ENCODE peak calls at places on chromosome 6, in ten cellular contexts. C, A, I, P, U, M, L, R, E and S are unnamed samples.

GRCh38 chr6:127343753-127344659 is 597 bp upstream of the ECHDC1 start:
- DNase-seq in C (peak), A (no peak), I (no peak), P (peak), U (no peak), M (no peak), L (no peak), R (no peak), E (peak), S (peak)

GRCh38 chr6:22442826-22443225 is 126.5 kb upstream of the HDGFL1 start:
- DNase-seq in C (no peak), A (no peak), I (no peak), P (peak), U (no peak), M (no peak), L (no peak), R (no peak), E (no peak), S (no peak)

GRCh38 chr6:153140299-153140698 is 9.2 kb upstream of the RGS17 start:
- DNase-seq in C (peak), A (no peak), I (no peak), P (no peak), U (no peak), M (no peak), L (no peak), R (no peak), E (no peak), S (no peak)

GRCh38 chr6:31567531-31568370 is 4.3 kb upstream of the LTA start:
- DNase-seq in C (no peak), A (no peak), I (no peak), P (no peak), U (no peak), M (no peak), L (no peak), R (no peak), E (no peak), S (no peak)

GRCh38 chr6:165922309-165922794 is 245.3 kb downstream of the TBXT start:
- DNase-seq in C (no peak), A (no peak), I (peak), P (peak), U (no peak), M (no peak), L (no peak), R (no peak), E (no peak), S (no peak)

GRCh38 chr6:128062882-128063603 is 162.2 kb upstream of the THEMIS start:
- DNase-seq in C (no peak), A (no peak), I (no peak), P (peak), U (no peak), M (no peak), L (no peak), R (no peak), E (no peak), S (no peak)

GRCh38 chr6:19873031-19873430 is 35.9 kb downstream of the ID4 start:
- DNase-seq in C (no peak), A (no peak), I (no peak), P (no peak), U (no peak), M (no peak), L (no peak), R (no peak), E (no peak), S (peak)

GRCh38 chr6:87066449-87067288 is 28.2 kb downstream of the CGA start:
- DNase-seq in C (peak), A (peak), I (peak), P (peak), U (peak), M (peak), L (no peak), R (peak), E (peak), S (peak)

GRCh38 chr6:159535629-159536028 is 157.4 kb downstream of the SOD2 start:
- DNase-seq in C (no peak), A (no peak), I (no peak), P (no peak), U (no peak), M (no peak), L (no peak), R (no peak), E (no peak), S (no peak)

GRCh38 chr6:21998539-21998938 is 298.3 kb downstream of the PRL start:
- DNase-seq in C (no peak), A (no peak), I (no peak), P (no peak), U (no peak), M (no peak), L (no peak), R (no peak), E (no peak), S (no peak)

GRCh38 chr6:118830691-118831090 is 63.3 kb upstream of the ASF1A start:
- DNase-seq in C (no peak), A (no peak), I (no peak), P (no peak), U (no peak), M (no peak), L (no peak), R (no peak), E (no peak), S (no peak)

GRCh38 chr6:13328076-13328874 is at the start of gene TBC1D7:
- DNase-seq in C (peak), A (peak), I (peak), P (peak), U (peak), M (peak), L (peak), R (peak), E (peak), S (peak)

GRCh38 chr6:120608826-120609225 is 725.5 kb downstream of the TBC1D32 start:
- DNase-seq in C (no peak), A (no peak), I (no peak), P (no peak), U (no peak), M (no peak), L (no peak), R (no peak), E (no peak), S (no peak)

GRCh38 chr6:36296240-36296639 is 26.4 kb downstream of the PNPLA1 start:
- DNase-seq in C (no peak), A (no peak), I (no peak), P (peak), U (no peak), M (no peak), L (no peak), R (no peak), E (no peak), S (no peak)

GRCh38 chr6:110180228-110181008 is at the start of gene CDC40:
- DNase-seq in C (peak), A (peak), I (peak), P (no peak), U (peak), M (peak), L (peak), R (peak), E (peak), S (peak)

GRCh38 chr6:41591859-41592502 is 45.8 kb downstream of the FOXP4 start:
- DNase-seq in C (peak), A (peak), I (peak), P (peak), U (peak), M (peak), L (no peak), R (peak), E (peak), S (peak)

GRCh38 chr6:109693128-109693527 is 2.0 kb downstream of the FIG4 start:
- DNase-seq in C (no peak), A (no peak), I (no peak), P (no peak), U (no peak), M (no peak), L (no peak), R (no peak), E (no peak), S (no peak)

GRCh38 chr6:156420172-156420993 is 356.8 kb upstream of the ARID1B start:
- DNase-seq in C (no peak), A (no peak), I (no peak), P (peak), U (no peak), M (no peak), L (no peak), R (no peak), E (no peak), S (no peak)

GRCh38 chr6:47308223-47308567 is 1.5 kb downstream of the TNFRSF21 start:
- DNase-seq in C (no peak), A (no peak), I (no peak), P (no peak), U (no peak), M (no peak), L (no peak), R (no peak), E (no peak), S (no peak)

GRCh38 chr6:19662911-19663310 is 174.3 kb upstream of the ID4 start:
- DNase-seq in C (no peak), A (no peak), I (no peak), P (no peak), U (no peak), M (no peak), L (no peak), R (no peak), E (no peak), S (no peak)

GRCh38 chr6:143136647-143137046 is 76.0 kb downstream of the AIG1 start:
- DNase-seq in C (no peak), A (no peak), I (no peak), P (no peak), U (no peak), M (no peak), L (no peak), R (no peak), E (no peak), S (no peak)

GRCh38 chr6:15754035-15754705 is 91.3 kb upstream of the DTNBP1 start:
- DNase-seq in C (no peak), A (no peak), I (no peak), P (peak), U (no peak), M (no peak), L (no peak), R (no peak), E (no peak), S (no peak)

GRCh38 chr6:108989700-108990099 is 104.9 kb downstream of the SESN1 start:
- DNase-seq in C (peak), A (no peak), I (no peak), P (no peak), U (no peak), M (peak), L (no peak), R (no peak), E (no peak), S (no peak)

GRCh38 chr6:40251609-40252008 is 317.3 kb upstream of the MOCS1 start:
- DNase-seq in C (no peak), A (no peak), I (no peak), P (no peak), U (no peak), M (peak), L (no peak), R (no peak), E (no peak), S (no peak)

GRCh38 chr6:26390504-26390903 is 7.6 kb downstream of the BTN2A2 start:
- DNase-seq in C (no peak), A (no peak), I (no peak), P (no peak), U (no peak), M (no peak), L (no peak), R (no peak), E (no peak), S (no peak)

GRCh38 chr6:132797975-132798819 is at the start of gene SLC18B1:
- DNase-seq in C (peak), A (peak), I (no peak), P (peak), U (peak), M (peak), L (peak), R (peak), E (peak), S (peak)

GRCh38 chr6:78993955-78994354 is 84.1 kb downstream of the PHIP start:
- DNase-seq in C (no peak), A (no peak), I (no peak), P (no peak), U (no peak), M (no peak), L (no peak), R (no peak), E (no peak), S (no peak)

GRCh38 chr6:144530118-144530517 is 245.0 kb downstream of the UTRN start:
- DNase-seq in C (no peak), A (no peak), I (no peak), P (no peak), U (no peak), M (no peak), L (no peak), R (no peak), E (no peak), S (no peak)

GRCh38 chr6:18389479-18389878 is 2.3 kb downstream of the RNF144B start:
- DNase-seq in C (peak), A (no peak), I (no peak), P (peak), U (no peak), M (no peak), L (no peak), R (no peak), E (no peak), S (no peak)

GRCh38 chr6:35037289-35038038 is 103.7 kb downstream of the TCP11 start:
- DNase-seq in C (no peak), A (no peak), I (no peak), P (no peak), U (no peak), M (no peak), L (no peak), R (no peak), E (no peak), S (no peak)

GRCh38 chr6:155310596-155310995 is 3.7 kb downstream of the TFB1M start:
- DNase-seq in C (no peak), A (no peak), I (no peak), P (peak), U (no peak), M (no peak), L (no peak), R (no peak), E (no peak), S (no peak)

GRCh38 chr6:55958790-55959189 is 83.4 kb upstream of the BMP5 start:
- DNase-seq in C (no peak), A (no peak), I (no peak), P (no peak), U (no peak), M (no peak), L (no peak), R (no peak), E (no peak), S (no peak)

GRCh38 chr6:148364056-148364844 is 21.6 kb downstream of the SASH1 start:
- DNase-seq in C (no peak), A (no peak), I (no peak), P (peak), U (no peak), M (no peak), L (no peak), R (no peak), E (no peak), S (no peak)

GRCh38 chr6:27864906-27865883 is 47.0 kb downstream of the OR2B2 start:
- DNase-seq in C (peak), A (peak), I (peak), P (peak), U (peak), M (peak), L (no peak), R (peak), E (peak), S (peak)

GRCh38 chr6:27867051-27867940 is 44.9 kb downstream of the OR2B2 start:
- DNase-seq in C (peak), A (no peak), I (no peak), P (peak), U (peak), M (peak), L (no peak), R (peak), E (peak), S (peak)

GRCh38 chr6:27867941-27868705 is 44.1 kb downstream of the OR2B2 start:
- DNase-seq in C (no peak), A (no peak), I (no peak), P (peak), U (no peak), M (no peak), L (no peak), R (no peak), E (no peak), S (peak)

GRCh38 chr6:27865952-27866369 is 46.2 kb downstream of the OR2B2 start:
- DNase-seq in C (no peak), A (no peak), I (no peak), P (no peak), U (no peak), M (peak), L (no peak), R (peak), E (no peak), S (peak)

GRCh38 chr6:27866370-27867050 is 45.7 kb downstream of the OR2B2 start:
- DNase-seq in C (no peak), A (no peak), I (no peak), P (peak), U (no peak), M (peak), L (no peak), R (peak), E (no peak), S (peak)
- TF ChIP-seq POLR2A in C (no peak), A (no peak), I (no peak), P (no peak), U (no peak), M (no peak), L (no peak), R (no peak), E (no peak), S (no peak)

DNA sequence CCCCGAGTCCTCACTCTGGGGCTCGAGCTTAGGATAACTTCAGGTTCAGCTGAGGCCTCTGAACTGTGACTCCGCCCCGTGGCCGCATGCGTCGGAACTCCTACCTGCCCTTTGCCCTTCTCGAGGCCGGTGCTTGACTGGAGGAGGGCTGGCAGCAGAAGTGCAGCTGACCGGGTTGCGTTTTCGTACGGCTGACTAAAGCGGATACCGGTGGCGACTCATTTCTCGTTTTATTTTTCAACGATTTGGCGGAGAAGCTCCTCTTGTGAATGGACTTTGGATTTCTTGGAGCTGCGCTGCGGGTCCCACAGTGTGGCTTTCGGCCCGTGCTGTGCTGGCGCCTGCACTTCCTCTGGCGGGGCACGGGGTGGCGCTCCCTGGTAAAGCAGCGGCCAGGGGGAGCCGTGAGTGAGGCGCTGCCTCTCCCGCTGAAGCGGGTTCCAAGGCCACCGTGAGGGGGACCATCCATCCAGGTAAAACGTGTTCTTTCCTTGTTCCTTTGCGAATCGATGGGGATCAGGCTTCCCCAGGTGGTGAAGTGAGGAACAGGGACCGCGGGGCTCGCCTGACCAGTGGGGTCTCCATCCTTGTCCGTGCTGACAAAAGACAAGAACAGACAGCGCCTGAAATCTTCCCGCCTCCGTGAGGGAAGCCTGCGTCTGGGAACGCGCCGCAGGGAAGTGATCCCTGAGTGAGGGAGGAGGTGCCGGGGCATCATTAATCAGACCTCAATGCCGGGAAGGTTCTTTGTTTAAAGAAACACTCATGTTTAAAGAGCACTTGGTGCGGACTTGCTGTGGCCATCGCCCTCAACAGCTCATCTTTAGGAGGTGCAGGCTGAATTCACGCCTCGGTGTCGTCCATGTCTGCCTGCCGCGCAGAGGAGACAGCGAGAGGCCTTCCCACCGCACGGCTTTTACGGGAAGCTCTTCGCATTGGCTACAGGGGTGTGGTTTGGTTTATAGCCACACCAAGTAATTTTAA is 38.8 kb downstream of the ERMARD start:
- DNase-seq in C (peak), A (peak), I (peak), P (peak), U (peak), M (peak), L (peak), R (peak), E (peak), S (peak)
- TF ChIP-seq POLR2A in C (peak), A (peak), I (peak), P (peak), U (no peak), M (no peak), L (no peak), R (no peak), E (no peak), S (no peak)

GRCh38 chr6:44508646-44509045 is 121.1 kb downstream of the CDC5L start:
- DNase-seq in C (no peak), A (no peak), I (no peak), P (peak), U (no peak), M (no peak), L (no peak), R (no peak), E (no peak), S (no peak)
- TF ChIP-seq POLR2A in C (no peak), A (no peak), I (no peak), P (no peak), U (no peak), M (no peak), L (no peak), R (no peak), E (no peak), S (no peak)

DNA sequence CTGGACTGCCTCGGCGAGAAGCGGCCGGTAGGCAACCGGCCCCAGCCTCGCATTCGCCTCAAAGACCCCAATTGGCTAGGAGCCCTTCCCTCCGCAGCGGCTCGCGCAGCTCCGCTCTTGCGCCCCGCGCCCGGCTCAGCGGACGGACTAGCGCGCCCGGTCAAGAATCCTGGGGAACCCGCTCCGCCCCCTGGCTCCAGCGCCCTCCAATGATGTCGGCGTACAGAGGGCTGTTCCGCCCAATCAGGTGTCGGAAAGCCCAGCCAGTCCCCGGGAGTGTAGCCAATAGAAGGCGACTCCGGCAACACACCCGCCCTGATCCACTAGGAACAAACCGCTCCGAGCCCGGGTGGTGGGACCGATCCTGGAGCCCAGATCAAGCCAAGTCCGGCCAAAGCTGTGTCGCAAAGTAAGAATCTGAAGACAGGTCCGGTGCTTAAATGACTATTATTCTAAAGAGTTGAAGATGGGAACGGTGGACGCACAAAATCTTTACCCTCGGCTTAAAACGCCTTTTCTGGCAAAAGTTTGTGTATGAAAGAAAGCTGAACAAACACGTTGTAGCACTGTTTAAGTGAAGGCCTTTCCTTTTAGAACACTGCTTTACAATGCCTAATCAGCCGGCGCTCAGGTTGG is 132.2 kb downstream of the OGFRL1 start:
- DNase-seq in C (peak), A (peak), I (peak), P (peak), U (peak), M (peak), L (peak), R (peak), E (peak), S (peak)
- TF ChIP-seq POLR2A in C (peak), A (peak), I (peak), P (peak), U (peak), M (peak), L (no peak), R (peak), E (peak), S (no peak)

DNA sequence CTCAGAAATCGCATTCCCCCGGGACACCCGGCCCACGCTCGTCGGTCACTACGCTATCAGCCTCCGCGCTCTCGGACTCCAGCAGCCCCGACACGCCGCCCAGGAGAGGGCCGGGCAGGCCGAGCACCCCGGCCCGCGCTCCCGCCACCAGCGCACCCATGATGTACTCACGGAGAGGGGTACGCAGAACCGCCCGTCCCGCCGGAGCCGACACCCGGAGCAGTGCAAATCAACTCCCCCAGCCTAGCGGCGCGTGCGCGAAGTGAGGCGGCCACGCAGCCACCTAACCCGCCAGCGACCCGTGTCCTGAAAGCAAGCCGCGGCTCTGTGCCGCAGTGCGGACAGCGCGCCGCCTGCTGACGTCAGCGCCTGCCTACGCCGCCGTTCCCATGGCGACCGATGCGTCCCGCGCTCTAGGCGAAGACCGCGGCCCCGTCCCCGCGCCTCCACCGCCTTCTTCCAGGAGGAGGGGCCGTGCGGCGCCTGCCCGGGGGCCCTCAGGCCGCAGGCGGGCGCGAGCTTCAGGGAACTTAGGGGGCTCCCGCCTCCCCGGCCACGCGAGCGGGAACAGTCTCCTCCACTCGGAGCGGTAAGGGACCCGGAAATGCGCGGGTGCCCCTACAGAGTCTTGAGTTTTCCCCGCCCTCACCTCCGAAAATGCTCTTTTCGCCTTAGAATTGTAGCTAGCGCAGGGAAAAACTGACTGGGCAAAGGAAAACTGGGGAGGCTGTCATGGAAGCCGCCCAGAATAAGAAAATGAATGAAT is at the start of gene AHI1:
- DNase-seq in C (peak), A (peak), I (peak), P (peak), U (peak), M (peak), L (peak), R (peak), E (peak), S (peak)
- TF ChIP-seq POLR2A in C (peak), A (peak), I (peak), P (peak), U (peak), M (peak), L (no peak), R (peak), E (peak), S (peak)